ENCODE peak calls at places on chromosomes 1 and 21, in ten cellular contexts. D is tibial nerve, M is lower leg skin, N is heart left ventricle, H is stomach, V is breast epithelium, E is IMR-90, T is Peyer's patch, Q is ovary, B is spleen. F is an unnamed sample.

GRCh38 chr1:171115280-171115897 is 24.7 kb downstream of the FMO3 start:
- DNase-seq in V (no peak), T (no peak), M (no peak), H (no peak), E (no peak), B (no peak), Q (no peak), N (no peak), D (no peak), F (no peak)

GRCh38 chr1:204317170-204317569 is 42.6 kb downstream of the PLEKHA6 start:
- DNase-seq in E (no peak), Q (no peak), N (no peak), B (no peak), D (no peak), T (no peak), M (no peak), H (no peak), V (no peak), F (no peak)

GRCh38 chr1:238777551-238777950 is 608.8 kb upstream of the CHRM3 start:
- DNase-seq in V (no peak), T (no peak), H (no peak), Q (no peak), N (no peak), M (no peak), B (no peak), D (no peak), E (peak; percentile 17), F (no peak)

GRCh38 chr1:202037706-202038296 is 27.4 kb downstream of the ELF3 start:
- DNase-seq in Q (no peak), D (no peak), V (no peak), N (no peak), T (no peak), B (no peak), M (no peak), H (no peak), E (peak; percentile 72), F (no peak)

GRCh38 chr1:51758310-51758709 is 120.2 kb downstream of the NRDC start:
- DNase-seq in M (no peak), E (no peak), Q (no peak), T (no peak), N (no peak), H (no peak), B (no peak), V (no peak), D (no peak), F (no peak)

GRCh38 chr1:244918422-244919319 is 54.3 kb upstream of the HNRNPU start:
- DNase-seq in M (no peak), V (no peak), T (peak; percentile 66), Q (peak; percentile 31), H (peak; percentile 26), E (peak; percentile 12), N (peak; percentile 73), B (peak; percentile 89), D (no peak), F (peak; percentile 55)

GRCh38 chr1:47216278-47217059 is 15.6 kb downstream of the TAL1 start:
- DNase-seq in N (no peak), E (no peak), M (no peak), B (peak; percentile 15), V (no peak), Q (no peak), H (no peak), D (no peak), T (no peak), F (peak; percentile 50)

GRCh38 chr1:110125810-110126209 is 13.6 kb downstream of the UBL4B start:
- DNase-seq in Q (no peak), M (no peak), B (peak; percentile 6), V (no peak), N (no peak), H (no peak), E (no peak), T (no peak), D (no peak), F (no peak)

GRCh38 chr21:33554236-33554981 is 11.6 kb downstream of the SON start:
- DNase-seq in T (no peak), Q (no peak), H (no peak), N (no peak), V (no peak), E (no peak), B (no peak), D (no peak), M (no peak), F (no peak)

GRCh38 chr21:36388835-36389234 is 3.6 kb downstream of the CHAF1B start:
- DNase-seq in N (no peak), H (no peak), T (no peak), D (no peak), B (no peak), V (no peak), M (no peak), Q (no peak), E (peak; percentile 54), F (no peak)

DNA sequence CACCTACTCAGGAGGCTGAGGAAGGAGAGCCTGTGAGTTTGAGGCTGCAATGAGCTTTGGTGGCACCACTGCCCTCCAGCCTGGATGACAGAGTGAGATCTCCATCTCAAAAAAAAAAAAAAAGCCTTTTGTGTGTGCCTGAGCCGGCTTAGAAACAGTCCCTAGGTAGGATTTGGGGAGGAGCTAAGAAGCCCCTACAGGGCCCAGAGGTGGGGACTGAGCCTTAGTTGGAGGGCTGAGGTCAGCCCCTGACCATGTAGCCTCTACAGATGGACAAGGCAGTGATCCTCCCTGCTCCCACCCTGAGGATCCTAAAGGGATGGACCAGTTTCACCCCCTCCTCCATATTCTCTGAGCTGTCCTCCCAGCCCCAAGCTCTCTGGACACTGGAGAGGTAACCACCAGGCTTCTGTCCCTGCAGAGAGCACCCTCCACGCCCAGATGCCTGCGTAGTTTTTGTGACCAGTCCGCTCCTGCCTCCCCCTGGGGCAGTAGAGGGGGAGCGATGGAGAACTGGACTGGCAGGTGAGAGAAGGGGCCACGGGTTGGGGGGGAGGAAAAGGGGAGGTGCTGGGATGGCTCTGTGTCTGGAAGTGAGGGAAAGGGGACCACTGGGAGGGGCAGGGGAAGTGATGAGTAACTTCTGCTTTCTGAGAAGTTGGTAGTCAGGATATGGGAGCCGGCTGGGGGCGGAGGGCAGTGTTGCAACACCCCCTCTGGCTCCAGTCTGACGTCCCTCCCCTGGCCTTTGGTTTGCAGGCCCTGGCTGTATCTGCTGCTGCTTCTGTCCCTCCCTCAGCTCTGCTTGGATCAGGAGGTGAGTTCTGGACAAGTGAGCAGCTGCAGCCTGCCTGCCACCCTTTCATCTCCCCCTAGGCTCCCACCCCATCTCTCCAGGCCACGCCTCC is 2.8 kb downstream of the ADAMTSL4 start:
- DNase-seq in E (peak; percentile 92), D (peak; percentile 84), B (peak; percentile 91), V (peak; percentile 89), T (peak; percentile 87), N (peak; percentile 89), Q (peak; percentile 89), H (peak; percentile 65), M (peak; percentile 93), F (peak; percentile 70)
- TF ChIP-seq POLR2A in E (no peak), D (no peak), B (no peak), V (no peak), T (no peak), N (peak; percentile 52), Q (peak; percentile 43), H (no peak), M (no peak), F (no peak)

GRCh38 chr1:75836528-75836927 is 39.8 kb downstream of the MSH4 start:
- DNase-seq in Q (no peak), H (no peak), D (no peak), T (no peak), M (no peak), B (no peak), E (no peak), V (no peak), N (no peak), F (no peak)

GRCh38 chr1:75841421-75841820 is 44.7 kb downstream of the MSH4 start:
- DNase-seq in N (no peak), H (no peak), B (no peak), M (no peak), V (no peak), E (no peak), Q (no peak), T (no peak), D (no peak), F (no peak)

DNA sequence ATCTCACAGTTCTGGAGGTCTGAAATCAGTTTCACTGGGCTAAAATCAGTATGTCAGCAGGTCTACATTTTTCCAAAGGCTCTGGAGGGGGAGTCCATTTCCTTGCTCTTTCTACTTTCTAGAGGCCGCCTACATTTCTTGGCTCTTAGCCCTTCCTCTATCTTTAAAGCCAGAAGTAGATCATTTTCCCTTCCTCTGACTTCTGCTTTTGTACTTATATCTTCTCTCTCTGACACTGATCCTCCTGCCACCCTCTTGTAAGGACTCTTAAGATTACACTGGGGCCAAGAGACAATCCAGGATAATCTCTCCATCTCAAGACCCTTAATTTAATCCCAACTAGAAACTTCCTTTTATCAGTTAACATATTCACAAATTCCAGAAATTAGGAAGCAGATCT is 41.4 kb downstream of the MSH4 start:
- DNase-seq in N (no peak), E (no peak), T (no peak), H (no peak), M (no peak), Q (no peak), V (no peak), B (no peak), D (no peak), F (no peak)
- TF ChIP-seq POLR2A in N (no peak), E (no peak), T (no peak), H (no peak), M (no peak), Q (no peak), V (no peak), B (no peak), D (no peak), F (no peak)

GRCh38 chr1:1231400-1232223 is at the start of gene SDF4:
- DNase-seq in Q (peak; percentile 96), N (peak; percentile 99), E (peak; percentile 95), M (peak; percentile 94), V (peak; percentile 97), T (peak; percentile 98), H (peak; percentile 98), B (peak; percentile 98), D (peak; percentile 93), F (peak; percentile 98)

GRCh38 chr1:1233567-1233892 is 1.5 kb downstream of the B3GALT6 start:
- DNase-seq in M (no peak), H (no peak), Q (no peak), V (no peak), B (no peak), E (no peak), N (no peak), T (no peak), D (no peak), F (no peak)

GRCh38 chr1:1230656-1231399 is 973 bp downstream of the SDF4 start:
- DNase-seq in E (peak; percentile 77), B (no peak), D (no peak), T (no peak), N (no peak), Q (no peak), M (no peak), H (no peak), V (no peak), F (peak; percentile 60)

GRCh38 chr1:1232801-1233566 is 947 bp downstream of the B3GALT6 start:
- DNase-seq in H (no peak), E (no peak), Q (peak; percentile 60), B (peak; percentile 89), V (no peak), D (no peak), M (no peak), T (no peak), N (no peak), F (no peak)

GRCh38 chr1:1232224-1232800 is at the start of gene B3GALT6:
- DNase-seq in M (no peak), D (no peak), H (no peak), N (no peak), B (no peak), V (no peak), T (no peak), E (peak; percentile 12), Q (no peak), F (no peak)
- TF ChIP-seq POLR2A in M (no peak), D (peak; percentile 47), H (no peak), N (no peak), B (no peak), V (no peak), T (peak; percentile 46), E (no peak), Q (no peak), F (no peak)

GRCh38 chr1:31938184-31938975 is at the start of gene PTP4A2:
- DNase-seq in H (peak; percentile 95), D (peak; percentile 84), B (peak; percentile 98), N (peak; percentile 97), Q (peak; percentile 95), T (peak; percentile 97), M (peak; percentile 87), E (peak; percentile 88), V (peak; percentile 85), F (peak; percentile 96)
- TF ChIP-seq POLR2A in H (no peak), D (peak; percentile 97), B (no peak), N (peak; percentile 85), Q (peak; percentile 96), T (peak; percentile 98), M (peak; percentile 88), E (peak; percentile 78), V (no peak), F (peak; percentile 88)

F was measured in erythroblast.